ENCODE peak calls at places on chromosomes 6 and 20, in four cellular contexts. T is HL-60, Q is GM12878, G is K562. E is an unnamed sample.

GRCh38 chr6:78845567-78845966 is 21.8 kb upstream of the IRAK1BP1 start:
- DNase-seq in T (no peak), Q (no peak), G (no peak), E (no peak)

GRCh38 chr6:12296255-12296573 is 6.1 kb downstream of the EDN1 start:
- DNase-seq in T (no peak), Q (no peak), G (no peak), E (no peak)

GRCh38 chr6:71706523-71706922 is 179.8 kb upstream of the RIMS1 start:
- DNase-seq in T (no peak), Q (no peak), G (no peak), E (no peak)

GRCh38 chr6:130946076-130946475 is 117.0 kb downstream of the EPB41L2 start:
- DNase-seq in T (no peak), Q (no peak), G (no peak), E (no peak)

GRCh38 chr6:36998723-36999466 is 6.6 kb upstream of the FGD2 start:
- DNase-seq in T (no peak), Q (no peak), G (no peak), E (no peak)

GRCh38 chr6:52724406-52725121 is 38.7 kb downstream of the GSTA2 start:
- DNase-seq in T (peak), Q (peak), G (peak), E (peak)

GRCh38 chr20:56414842-56415765 is 3.0 kb downstream of the CASS4 start:
- DNase-seq in T (no peak), Q (no peak), G (peak), E (no peak)

GRCh38 chr6:126907312-126907711 is 211.2 kb upstream of the RSPO3 start:
- DNase-seq in T (no peak), Q (no peak), G (no peak), E (no peak)

GRCh38 chr6:134117409-134117808 is 65.0 kb upstream of the SLC2A12 start:
- DNase-seq in T (no peak), Q (no peak), G (no peak), E (no peak)

GRCh38 chr6:127586372-127586771 is 9.4 kb downstream of the C6orf58 start:
- DNase-seq in T (no peak), Q (no peak), G (no peak), E (no peak)

GRCh38 chr6:112360498-112360897 is 13.4 kb downstream of the RFPL4B start:
- DNase-seq in T (no peak), Q (no peak), G (no peak), E (no peak)

GRCh38 chr6:109303647-109304283 is 78.5 kb downstream of the CD164 start:
- DNase-seq in T (no peak), Q (no peak), G (peak), E (no peak)

GRCh38 chr20:43568706-43569105 is 9.9 kb downstream of the SGK2 start:
- DNase-seq in T (no peak), Q (no peak), G (no peak), E (no peak)

GRCh38 chr20:13142143-13142542 is 78.9 kb upstream of the ISM1 start:
- DNase-seq in T (no peak), Q (no peak), G (no peak), E (no peak)

GRCh38 chr6:26351544-26351953 is 13.4 kb upstream of the BTN3A2 start:
- DNase-seq in T (no peak), Q (no peak), G (peak), E (no peak)

GRCh38 chr6:45423901-45424627 is 46.3 kb upstream of the SUPT3H start:
- DNase-seq in T (no peak), Q (no peak), G (no peak), E (no peak)

GRCh38 chr6:62102387-62102786 is 183.6 kb downstream of the KHDRBS2 start:
- DNase-seq in T (no peak), Q (no peak), G (no peak), E (no peak)

GRCh38 chr20:62236674-62236996 is 1.7 kb upstream of the OSBPL2 start:
- DNase-seq in T (no peak), Q (no peak), G (peak), E (no peak)

GRCh38 chr20:10648651-10649050 is 25.1 kb downstream of the JAG1 start:
- DNase-seq in T (no peak), Q (peak), G (no peak), E (no peak)

GRCh38 chr20:10646886-10647420 is 26.8 kb downstream of the JAG1 start:
- DNase-seq in T (no peak), Q (no peak), G (no peak), E (no peak)

GRCh38 chr20:10647909-10648308 is 25.9 kb downstream of the JAG1 start:
- DNase-seq in T (no peak), Q (no peak), G (no peak), E (no peak)

GRCh38 chr20:10646006-10646405 is 27.8 kb downstream of the JAG1 start:
- DNase-seq in T (no peak), Q (no peak), G (no peak), E (no peak)

DNA sequence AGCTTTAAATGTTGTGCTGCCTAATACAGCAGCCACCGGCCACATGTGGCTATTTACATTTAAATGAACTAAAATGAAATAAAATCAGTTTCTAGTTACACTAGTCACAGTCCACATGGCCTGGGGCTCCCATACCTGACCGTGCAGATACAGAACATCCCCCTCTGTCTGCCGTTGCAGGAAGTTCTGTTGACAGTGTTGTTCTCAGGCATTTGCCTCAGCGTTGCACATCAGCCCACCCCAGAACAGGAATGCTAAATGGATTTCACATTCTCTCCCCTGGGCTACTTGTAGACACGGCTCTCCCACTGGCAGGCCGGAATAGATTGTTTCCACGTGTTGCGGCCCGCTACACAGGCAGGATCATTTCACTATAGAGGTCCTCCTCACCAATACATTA is 26.3 kb downstream of the JAG1 start:
- DNase-seq in T (no peak), Q (no peak), G (peak), E (peak)
- TF ChIP-seq SPI1 in T (no peak), Q (no peak), G (no peak), E (no peak)

DNA sequence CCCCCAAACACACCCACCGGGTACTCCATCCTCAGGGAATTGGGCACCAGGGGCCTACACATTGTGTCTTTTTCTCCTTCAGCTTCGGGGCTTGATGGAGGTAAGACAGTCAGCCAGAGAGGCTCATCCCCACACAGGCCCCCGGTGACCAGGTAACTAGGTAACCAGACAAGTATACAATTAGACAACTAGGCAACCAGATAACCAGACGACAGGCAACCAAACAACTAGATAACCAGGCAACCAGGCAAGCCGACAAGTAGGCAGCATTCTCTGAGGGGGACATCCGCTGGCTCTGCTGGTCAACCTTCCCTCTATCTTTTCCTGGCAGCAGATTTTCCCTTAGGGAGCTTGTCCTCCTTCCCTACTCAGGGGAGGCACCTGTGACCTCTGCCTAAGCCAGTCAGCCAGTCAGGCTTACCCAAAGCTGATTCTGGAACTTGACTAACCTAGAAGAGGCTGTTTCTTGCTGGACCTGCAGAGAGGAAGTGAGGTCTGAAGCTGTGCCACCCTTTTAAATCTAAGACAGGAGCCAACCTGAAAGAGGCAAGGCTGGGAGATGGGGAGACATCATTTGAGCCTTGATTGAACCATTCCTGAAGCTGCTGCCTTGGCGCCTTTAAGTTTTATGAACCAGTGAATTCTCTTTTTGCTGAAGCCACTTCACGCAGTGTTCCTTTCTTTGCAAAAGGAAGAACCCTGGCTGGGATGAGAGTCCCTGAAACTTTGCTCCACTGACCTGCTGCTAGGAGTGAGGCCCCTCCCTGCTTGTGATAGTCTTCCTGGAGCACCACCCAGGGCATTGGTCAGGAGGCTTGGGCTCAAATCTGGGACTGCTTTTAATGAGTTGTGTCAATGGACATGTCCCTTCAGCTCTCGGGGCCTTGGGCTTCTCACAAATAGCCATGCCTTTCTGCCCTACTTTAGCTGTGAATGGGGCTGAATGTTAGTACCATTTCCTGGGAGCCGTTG is 96.4 kb upstream of the RNF24 start:
- DNase-seq in T (no peak), Q (no peak), G (no peak), E (no peak)
- TF ChIP-seq SPI1 in T (peak), Q (no peak), G (no peak), E (peak)

GRCh38 chr6:49430187-49430586 is 32.9 kb downstream of the MMUT start:
- DNase-seq in T (no peak), Q (no peak), G (no peak), E (no peak)
- TF ChIP-seq SPI1 in T (no peak), Q (no peak), G (no peak), E (no peak)

DNA sequence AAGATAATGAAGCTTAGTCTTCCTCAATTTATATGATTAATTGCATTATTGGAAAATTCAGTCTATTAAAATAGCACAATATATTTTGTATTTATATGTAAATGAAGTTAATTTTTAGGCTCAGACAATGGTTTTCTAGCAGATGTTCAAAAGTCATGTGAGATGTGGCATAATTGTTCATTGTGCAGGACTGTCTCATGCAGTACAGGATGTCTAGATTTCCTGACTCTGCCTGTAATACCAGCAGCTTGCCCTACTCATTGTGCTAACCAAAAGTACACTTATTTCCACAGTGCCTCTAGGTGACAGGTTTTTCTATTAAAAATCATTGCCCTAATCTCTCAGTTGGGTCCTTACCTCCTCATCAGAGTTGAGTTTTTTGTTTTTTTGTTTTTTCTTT is 12.4 kb downstream of the RALGAPB start:
- DNase-seq in T (no peak), Q (no peak), G (no peak), E (no peak)
- TF ChIP-seq SPI1 in T (no peak), Q (no peak), G (no peak), E (no peak)

GRCh38 chr20:63440366-63440955 is 32.0 kb downstream of the KCNQ2 start:
- DNase-seq in T (no peak), Q (no peak), G (no peak), E (no peak)

GRCh38 chr20:63439866-63440265 is 32.6 kb downstream of the KCNQ2 start:
- DNase-seq in T (no peak), Q (no peak), G (no peak), E (no peak)

GRCh38 chr20:63443606-63444395 is 28.7 kb downstream of the KCNQ2 start:
- DNase-seq in T (no peak), Q (no peak), G (no peak), E (no peak)

GRCh38 chr20:63441136-63441776 is 31.2 kb downstream of the KCNQ2 start:
- DNase-seq in T (no peak), Q (peak), G (no peak), E (no peak)

GRCh38 chr20:63441777-63442493 is 30.5 kb downstream of the KCNQ2 start:
- DNase-seq in T (no peak), Q (peak), G (peak), E (peak)
- TF ChIP-seq SPI1 in T (no peak), Q (no peak), G (no peak), E (no peak)

DNA sequence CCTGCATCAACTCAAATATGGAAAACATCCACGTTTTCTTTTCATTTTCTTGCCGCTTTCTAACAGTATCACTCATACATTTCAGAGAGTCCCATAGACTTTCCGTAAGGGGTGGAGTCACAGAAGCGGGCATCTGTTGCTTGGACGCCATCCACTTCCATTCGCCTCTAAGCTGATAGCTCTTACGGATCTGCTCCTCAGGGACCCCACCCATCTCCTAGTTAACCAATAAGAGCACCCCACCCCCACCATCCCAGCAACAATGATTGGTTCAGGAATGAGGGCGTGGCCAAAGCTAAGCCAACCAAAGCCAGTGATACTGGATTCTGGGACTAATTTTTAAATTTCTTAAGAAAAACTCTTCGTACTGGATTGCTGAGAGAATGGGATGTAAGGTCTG is 42.4 kb downstream of the SLC2A10 start:
- DNase-seq in T (no peak), Q (no peak), G (peak), E (no peak)
- TF ChIP-seq SPI1 in T (no peak), Q (no peak), G (no peak), E (no peak)

GRCh38 chr6:69593706-69594105 is 203.1 kb downstream of the LMBRD1 start:
- DNase-seq in T (no peak), Q (no peak), G (no peak), E (no peak)
- TF ChIP-seq SPI1 in T (no peak), Q (no peak), G (no peak), E (no peak)

GRCh38 chr6:41705996-41706835 is 29.2 kb downstream of the TFEB start:
- DNase-seq in T (peak), Q (peak), G (peak), E (peak)
- TF ChIP-seq SPI1 in T (no peak), Q (peak), G (no peak), E (peak)

GRCh38 chr6:129936329-129937165 is 75.4 kb upstream of the TMEM244 start:
- DNase-seq in T (peak), Q (peak), G (peak), E (no peak)
- TF ChIP-seq SPI1 in T (no peak), Q (no peak), G (no peak), E (no peak)

GRCh38 chr6:63353282-63353630 is 33.5 kb upstream of the LGSN start:
- DNase-seq in T (no peak), Q (no peak), G (no peak), E (no peak)

GRCh38 chr6:63355632-63356031 is 35.8 kb upstream of the LGSN start:
- DNase-seq in T (no peak), Q (no peak), G (no peak), E (no peak)

GRCh38 chr6:63351995-63352586 is 32.3 kb upstream of the LGSN start:
- DNase-seq in T (no peak), Q (peak), G (no peak), E (no peak)

GRCh38 chr6:63349401-63349800 is 29.6 kb upstream of the LGSN start:
- DNase-seq in T (no peak), Q (no peak), G (no peak), E (no peak)

DNA sequence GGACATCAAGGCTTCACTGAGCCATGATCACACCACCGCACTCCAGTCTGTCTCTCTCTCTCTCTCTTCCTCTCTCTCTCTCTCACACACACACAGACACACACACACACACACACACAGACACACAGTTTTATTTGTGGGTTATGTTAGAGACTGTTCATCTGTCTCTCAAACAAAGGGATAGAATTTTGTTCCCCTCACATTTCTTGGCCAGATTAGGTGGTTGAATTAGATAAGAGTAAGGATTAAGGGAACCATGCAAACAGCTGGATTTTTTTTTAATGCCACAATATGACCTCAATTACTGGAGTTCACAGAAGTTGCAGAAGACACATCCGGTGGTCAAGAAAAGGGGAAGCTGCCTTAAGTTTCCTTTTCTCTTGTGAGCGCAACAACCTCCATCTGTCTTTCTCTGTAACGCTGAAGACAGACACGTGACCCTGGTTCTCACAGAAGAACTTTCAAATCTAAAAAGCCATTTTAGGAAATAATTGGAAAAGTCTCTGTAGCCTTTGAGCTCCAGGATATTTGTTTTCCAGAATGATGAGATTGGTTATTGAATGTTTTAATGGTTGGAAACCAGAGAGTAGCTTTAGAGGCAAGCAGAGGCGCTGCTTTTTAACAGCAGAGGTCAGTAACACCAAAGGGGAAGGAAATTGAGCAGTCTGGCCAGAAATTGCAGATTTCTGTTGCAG is 33.0 kb upstream of the LGSN start:
- DNase-seq in T (peak), Q (peak), G (no peak), E (peak)
- TF ChIP-seq SPI1 in T (peak), Q (peak), G (no peak), E (peak)

E was measured in GM12891.